ENCODE peak calls at places on chromosomes 7 and 10, in nine cellular contexts. One of them, this sample, is unnamed.

GRCh38 chr10:117007080-117007479 is 2.1 kb upstream of the SHTN1 start:
- DNase-seq in fibroblast of lung: peak; percentile 84
- DNase-seq in pancreas: no peak
- DNase-seq in small intestine: no peak
- DNase-seq in cardiac muscle cell: peak; percentile 73
- DNase-seq in HCT116: peak; percentile 81
- DNase-seq in CD8-positive, alpha-beta memory T cell: no peak
- DNase-seq in SK-N-SH: peak; percentile 19
- DNase-seq in CD8-positive, alpha-beta T cell: no peak
- DNase-seq in this sample: no peak

GRCh38 chr10:113177163-113177935 is 227.3 kb downstream of the TCF7L2 start:
- DNase-seq in fibroblast of lung: no peak
- DNase-seq in pancreas: no peak
- DNase-seq in small intestine: no peak
- DNase-seq in cardiac muscle cell: peak; percentile 22
- DNase-seq in HCT116: no peak
- DNase-seq in CD8-positive, alpha-beta memory T cell: no peak
- DNase-seq in SK-N-SH: no peak
- DNase-seq in CD8-positive, alpha-beta T cell: no peak
- DNase-seq in this sample: no peak

GRCh38 chr7:157027568-157028527 is 17.4 kb upstream of the MNX1 start:
- DNase-seq in fibroblast of lung: no peak
- DNase-seq in pancreas: no peak
- DNase-seq in small intestine: no peak
- DNase-seq in cardiac muscle cell: no peak
- DNase-seq in HCT116: no peak
- DNase-seq in CD8-positive, alpha-beta memory T cell: no peak
- DNase-seq in SK-N-SH: peak; percentile 10
- DNase-seq in CD8-positive, alpha-beta T cell: no peak
- DNase-seq in this sample: no peak

GRCh38 chr7:114086906-114087651 is 168.3 kb upstream of the PPP1R3A start:
- DNase-seq in fibroblast of lung: peak; percentile 43
- DNase-seq in pancreas: peak; percentile 65
- DNase-seq in small intestine: peak; percentile 70
- DNase-seq in cardiac muscle cell: peak; percentile 24
- DNase-seq in HCT116: no peak
- DNase-seq in CD8-positive, alpha-beta memory T cell: no peak
- DNase-seq in SK-N-SH: peak; percentile 33
- DNase-seq in CD8-positive, alpha-beta T cell: no peak
- DNase-seq in this sample: no peak

GRCh38 chr10:119689016-119689564 is 36.8 kb upstream of the INPP5F start:
- DNase-seq in fibroblast of lung: no peak
- DNase-seq in pancreas: no peak
- DNase-seq in small intestine: no peak
- DNase-seq in cardiac muscle cell: no peak
- DNase-seq in HCT116: no peak
- DNase-seq in CD8-positive, alpha-beta memory T cell: no peak
- DNase-seq in SK-N-SH: no peak
- DNase-seq in CD8-positive, alpha-beta T cell: no peak
- DNase-seq in this sample: no peak

GRCh38 chr10:101012525-101013364 is 13.1 kb downstream of the LZTS2 start:
- DNase-seq in fibroblast of lung: peak; percentile 91
- DNase-seq in pancreas: peak; percentile 84
- DNase-seq in small intestine: peak; percentile 88
- DNase-seq in cardiac muscle cell: peak; percentile 94
- DNase-seq in HCT116: peak; percentile 96
- DNase-seq in CD8-positive, alpha-beta memory T cell: peak; percentile 70
- DNase-seq in SK-N-SH: peak; percentile 91
- DNase-seq in CD8-positive, alpha-beta T cell: peak; percentile 75
- DNase-seq in this sample: peak; percentile 51

GRCh38 chr7:36279251-36279925 is 110.3 kb upstream of the ANLN start:
- DNase-seq in fibroblast of lung: peak; percentile 38
- DNase-seq in pancreas: no peak
- DNase-seq in small intestine: no peak
- DNase-seq in cardiac muscle cell: no peak
- DNase-seq in HCT116: no peak
- DNase-seq in CD8-positive, alpha-beta memory T cell: no peak
- DNase-seq in SK-N-SH: no peak
- DNase-seq in CD8-positive, alpha-beta T cell: no peak
- DNase-seq in this sample: no peak

GRCh38 chr7:96952974-96953391 is 52.4 kb upstream of the DLX6 start:
- DNase-seq in fibroblast of lung: peak; percentile 46
- DNase-seq in pancreas: no peak
- DNase-seq in small intestine: no peak
- DNase-seq in cardiac muscle cell: no peak
- DNase-seq in HCT116: no peak
- DNase-seq in CD8-positive, alpha-beta memory T cell: no peak
- DNase-seq in SK-N-SH: no peak
- DNase-seq in CD8-positive, alpha-beta T cell: no peak
- DNase-seq in this sample: no peak

GRCh38 chr10:69383485-69384089 is 33.1 kb downstream of the TACR2 start:
- DNase-seq in fibroblast of lung: peak; percentile 52
- DNase-seq in pancreas: no peak
- DNase-seq in small intestine: no peak
- DNase-seq in cardiac muscle cell: peak; percentile 56
- DNase-seq in HCT116: no peak
- DNase-seq in CD8-positive, alpha-beta memory T cell: no peak
- DNase-seq in SK-N-SH: no peak
- DNase-seq in CD8-positive, alpha-beta T cell: no peak
- DNase-seq in this sample: no peak
- H3K4me1 ChIP-seq in fibroblast of lung: peaks cover 20% of the 10 kb centered on the region
- H3K4me1 ChIP-seq in pancreas: no peaks in the 10 kb centered on the region
- H3K4me1 ChIP-seq in small intestine: no peaks in the 10 kb centered on the region
- H3K4me1 ChIP-seq in cardiac muscle cell: no peaks in the 10 kb centered on the region
- H3K4me1 ChIP-seq in HCT116: no peaks in the 10 kb centered on the region
- H3K4me1 ChIP-seq in CD8-positive, alpha-beta memory T cell: no peaks in the 10 kb centered on the region
- H3K4me1 ChIP-seq in SK-N-SH: peaks cover 17% of the 10 kb centered on the region
- H3K4me1 ChIP-seq in CD8-positive, alpha-beta T cell: no peaks in the 10 kb centered on the region
- H3K4me1 ChIP-seq in this sample: no peaks in the 10 kb centered on the region

GRCh38 chr7:64998865-64999164 is 7.7 kb downstream of the ERV3-1 start:
- DNase-seq in fibroblast of lung: no peak
- DNase-seq in pancreas: no peak
- DNase-seq in small intestine: no peak
- DNase-seq in cardiac muscle cell: no peak
- DNase-seq in HCT116: no peak
- DNase-seq in CD8-positive, alpha-beta memory T cell: no peak
- DNase-seq in SK-N-SH: no peak
- DNase-seq in CD8-positive, alpha-beta T cell: no peak
- DNase-seq in this sample: no peak

GRCh38 chr7:64997164-64997908 is 6.5 kb upstream of the ZNF117 start:
- DNase-seq in fibroblast of lung: no peak
- DNase-seq in pancreas: no peak
- DNase-seq in small intestine: no peak
- DNase-seq in cardiac muscle cell: no peak
- DNase-seq in HCT116: no peak
- DNase-seq in CD8-positive, alpha-beta memory T cell: no peak
- DNase-seq in SK-N-SH: no peak
- DNase-seq in CD8-positive, alpha-beta T cell: no peak
- DNase-seq in this sample: no peak

GRCh38 chr7:65001291-65001814 is 5.1 kb downstream of the ERV3-1 start:
- DNase-seq in fibroblast of lung: peak; percentile 67
- DNase-seq in pancreas: no peak
- DNase-seq in small intestine: no peak
- DNase-seq in cardiac muscle cell: peak; percentile 28
- DNase-seq in HCT116: no peak
- DNase-seq in CD8-positive, alpha-beta memory T cell: no peak
- DNase-seq in SK-N-SH: no peak
- DNase-seq in CD8-positive, alpha-beta T cell: no peak
- DNase-seq in this sample: no peak

GRCh38 chr7:64997927-64998391 is 7.1 kb upstream of the ZNF117 start:
- DNase-seq in fibroblast of lung: peak; percentile 83
- DNase-seq in pancreas: peak; percentile 17
- DNase-seq in small intestine: no peak
- DNase-seq in cardiac muscle cell: peak; percentile 72
- DNase-seq in HCT116: no peak
- DNase-seq in CD8-positive, alpha-beta memory T cell: no peak
- DNase-seq in SK-N-SH: no peak
- DNase-seq in CD8-positive, alpha-beta T cell: no peak
- DNase-seq in this sample: no peak

DNA sequence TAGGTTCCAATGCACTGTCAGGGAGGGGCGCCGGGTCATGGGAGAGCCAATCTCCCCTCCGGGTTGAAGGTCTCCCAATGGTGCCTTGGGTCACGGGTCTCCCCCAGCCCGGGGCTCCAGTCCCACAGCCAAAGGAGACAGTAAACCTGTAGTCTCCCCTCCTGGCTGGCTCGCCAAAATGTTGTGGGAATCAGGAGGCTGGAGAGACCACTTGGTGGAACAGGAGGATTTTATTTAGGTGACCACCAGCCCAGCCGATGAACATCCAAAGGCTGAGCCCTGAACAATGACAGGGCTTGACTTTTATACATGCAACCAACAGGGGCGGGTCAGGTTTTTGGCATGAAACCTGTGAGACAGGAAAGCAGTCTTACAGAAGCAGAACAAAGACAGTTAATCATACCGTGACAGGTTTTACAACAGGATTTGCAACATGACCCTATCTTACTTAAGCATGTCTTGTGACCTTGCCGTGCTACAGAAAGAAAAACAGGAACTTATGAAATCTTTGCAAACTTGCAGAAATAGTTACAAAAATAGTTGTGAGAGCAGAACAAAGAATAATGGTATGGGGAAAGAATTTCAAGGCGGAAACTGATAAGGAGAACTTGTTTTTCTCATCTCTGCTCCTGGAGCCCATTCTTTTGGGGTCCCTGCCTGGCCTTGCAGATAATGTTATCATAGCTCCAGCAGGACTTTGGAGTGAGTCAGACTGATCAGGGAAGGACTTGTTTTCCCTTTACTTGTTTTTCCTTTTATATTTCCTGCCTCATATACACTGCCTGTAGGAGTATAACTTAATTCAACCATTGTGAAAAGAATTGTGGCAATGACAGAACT is 7.1 kb downstream of the ERV3-1 start:
- DNase-seq in fibroblast of lung: peak; percentile 94
- DNase-seq in pancreas: peak; percentile 27
- DNase-seq in small intestine: no peak
- DNase-seq in cardiac muscle cell: peak; percentile 96
- DNase-seq in HCT116: no peak
- DNase-seq in CD8-positive, alpha-beta memory T cell: no peak
- DNase-seq in SK-N-SH: no peak
- DNase-seq in CD8-positive, alpha-beta T cell: no peak
- DNase-seq in this sample: no peak
- H3K9me3 ChIP-seq in fibroblast of lung: no peaks in the 10 kb centered on the region
- H3K9me3 ChIP-seq in pancreas: no peaks in the 10 kb centered on the region
- H3K9me3 ChIP-seq in small intestine: no peaks in the 10 kb centered on the region
- H3K9me3 ChIP-seq in cardiac muscle cell: no peaks in the 10 kb centered on the region
- H3K9me3 ChIP-seq in HCT116: peaks cover 20% of the 10 kb centered on the region
- H3K9me3 ChIP-seq in CD8-positive, alpha-beta memory T cell: peaks cover 37% of the 10 kb centered on the region
- H3K9me3 ChIP-seq in SK-N-SH: no peaks in the 10 kb centered on the region
- H3K9me3 ChIP-seq in CD8-positive, alpha-beta T cell: peaks cover 38% of the 10 kb centered on the region
- H3K9me3 ChIP-seq in this sample: peaks cover 42% of the 10 kb centered on the region

GRCh38 chr7:16693601-16694318 is 47.8 kb downstream of the BZW2 start:
- DNase-seq in fibroblast of lung: no peak
- DNase-seq in pancreas: no peak
- DNase-seq in small intestine: no peak
- DNase-seq in cardiac muscle cell: no peak
- DNase-seq in HCT116: no peak
- DNase-seq in CD8-positive, alpha-beta memory T cell: no peak
- DNase-seq in SK-N-SH: no peak
- DNase-seq in CD8-positive, alpha-beta T cell: no peak
- DNase-seq in this sample: no peak

GRCh38 chr7:16695621-16696237 is 49.7 kb downstream of the BZW2 start:
- DNase-seq in fibroblast of lung: peak; percentile 68
- DNase-seq in pancreas: peak; percentile 48
- DNase-seq in small intestine: peak; percentile 76
- DNase-seq in cardiac muscle cell: peak; percentile 78
- DNase-seq in HCT116: peak; percentile 48
- DNase-seq in CD8-positive, alpha-beta memory T cell: no peak
- DNase-seq in SK-N-SH: peak; percentile 39
- DNase-seq in CD8-positive, alpha-beta T cell: no peak
- DNase-seq in this sample: no peak

GRCh38 chr7:16694806-16695205 is 48.8 kb downstream of the BZW2 start:
- DNase-seq in fibroblast of lung: peak; percentile 55
- DNase-seq in pancreas: no peak
- DNase-seq in small intestine: no peak
- DNase-seq in cardiac muscle cell: no peak
- DNase-seq in HCT116: no peak
- DNase-seq in CD8-positive, alpha-beta memory T cell: no peak
- DNase-seq in SK-N-SH: no peak
- DNase-seq in CD8-positive, alpha-beta T cell: no peak
- DNase-seq in this sample: no peak

GRCh38 chr7:16698200-16698910 is 52.4 kb downstream of the BZW2 start:
- DNase-seq in fibroblast of lung: no peak
- DNase-seq in pancreas: no peak
- DNase-seq in small intestine: no peak
- DNase-seq in cardiac muscle cell: no peak
- DNase-seq in HCT116: no peak
- DNase-seq in CD8-positive, alpha-beta memory T cell: no peak
- DNase-seq in SK-N-SH: no peak
- DNase-seq in CD8-positive, alpha-beta T cell: no peak
- DNase-seq in this sample: no peak

GRCh38 chr7:16697507-16698199 is 51.7 kb downstream of the BZW2 start:
- DNase-seq in fibroblast of lung: peak; percentile 79
- DNase-seq in pancreas: no peak
- DNase-seq in small intestine: no peak
- DNase-seq in cardiac muscle cell: peak; percentile 27
- DNase-seq in HCT116: no peak
- DNase-seq in CD8-positive, alpha-beta memory T cell: no peak
- DNase-seq in SK-N-SH: no peak
- DNase-seq in CD8-positive, alpha-beta T cell: no peak
- DNase-seq in this sample: no peak
- H3K4me1 ChIP-seq in fibroblast of lung: no peaks in the 10 kb centered on the region
- H3K4me1 ChIP-seq in pancreas: no peaks in the 10 kb centered on the region
- H3K4me1 ChIP-seq in small intestine: no peaks in the 10 kb centered on the region
- H3K4me1 ChIP-seq in cardiac muscle cell: no peaks in the 10 kb centered on the region
- H3K4me1 ChIP-seq in HCT116: no peaks in the 10 kb centered on the region
- H3K4me1 ChIP-seq in CD8-positive, alpha-beta memory T cell: no peaks in the 10 kb centered on the region
- H3K4me1 ChIP-seq in SK-N-SH: peaks cover 26% of the 10 kb centered on the region
- H3K4me1 ChIP-seq in CD8-positive, alpha-beta T cell: no peaks in the 10 kb centered on the region
- H3K4me1 ChIP-seq in this sample: no peaks in the 10 kb centered on the region

GRCh38 chr10:29302499-29302898 is 13.6 kb downstream of the LYZL1 start:
- DNase-seq in fibroblast of lung: no peak
- DNase-seq in pancreas: no peak
- DNase-seq in small intestine: no peak
- DNase-seq in cardiac muscle cell: no peak
- DNase-seq in HCT116: no peak
- DNase-seq in CD8-positive, alpha-beta memory T cell: no peak
- DNase-seq in SK-N-SH: no peak
- DNase-seq in CD8-positive, alpha-beta T cell: no peak
- DNase-seq in this sample: no peak

GRCh38 chr10:29301359-29301910 is 12.6 kb downstream of the LYZL1 start:
- DNase-seq in fibroblast of lung: no peak
- DNase-seq in pancreas: no peak
- DNase-seq in small intestine: no peak
- DNase-seq in cardiac muscle cell: no peak
- DNase-seq in HCT116: no peak
- DNase-seq in CD8-positive, alpha-beta memory T cell: no peak
- DNase-seq in SK-N-SH: no peak
- DNase-seq in CD8-positive, alpha-beta T cell: no peak
- DNase-seq in this sample: no peak

GRCh38 chr10:29295813-29296212 is 6.9 kb downstream of the LYZL1 start:
- DNase-seq in fibroblast of lung: no peak
- DNase-seq in pancreas: no peak
- DNase-seq in small intestine: no peak
- DNase-seq in cardiac muscle cell: peak; percentile 40
- DNase-seq in HCT116: no peak
- DNase-seq in CD8-positive, alpha-beta memory T cell: no peak
- DNase-seq in SK-N-SH: no peak
- DNase-seq in CD8-positive, alpha-beta T cell: no peak
- DNase-seq in this sample: no peak

DNA sequence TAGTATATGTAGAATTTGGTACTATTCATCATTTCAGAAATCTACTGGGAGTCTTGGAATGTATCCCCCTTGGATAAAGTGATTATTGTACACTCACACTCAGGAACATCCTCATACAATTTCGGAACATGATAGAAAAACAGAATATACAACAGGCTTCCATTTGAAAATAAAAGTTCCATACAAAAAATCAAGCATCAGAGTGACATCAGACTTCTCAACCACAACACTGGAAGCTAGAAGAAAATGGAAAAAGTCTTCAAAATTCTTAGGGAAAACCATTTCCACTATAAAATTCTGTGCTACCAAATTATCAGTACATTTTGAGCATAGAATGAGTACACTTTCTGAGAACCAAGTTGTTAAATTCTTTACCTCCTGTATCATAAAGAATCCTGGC is 8.8 kb downstream of the LYZL1 start:
- DNase-seq in fibroblast of lung: peak; percentile 24
- DNase-seq in pancreas: no peak
- DNase-seq in small intestine: no peak
- DNase-seq in cardiac muscle cell: peak; percentile 31
- DNase-seq in HCT116: peak; percentile 6
- DNase-seq in CD8-positive, alpha-beta memory T cell: no peak
- DNase-seq in SK-N-SH: no peak
- DNase-seq in CD8-positive, alpha-beta T cell: no peak
- DNase-seq in this sample: no peak
- H3K9me3 ChIP-seq in fibroblast of lung: no peaks in the 10 kb centered on the region
- H3K9me3 ChIP-seq in pancreas: no peaks in the 10 kb centered on the region
- H3K9me3 ChIP-seq in small intestine: no peaks in the 10 kb centered on the region
- H3K9me3 ChIP-seq in cardiac muscle cell: no peaks in the 10 kb centered on the region
- H3K9me3 ChIP-seq in HCT116: peaks cover 6% of the 10 kb centered on the region
- H3K9me3 ChIP-seq in CD8-positive, alpha-beta memory T cell: no peaks in the 10 kb centered on the region
- H3K9me3 ChIP-seq in SK-N-SH: peaks cover 19% of the 10 kb centered on the region
- H3K9me3 ChIP-seq in CD8-positive, alpha-beta T cell: no peaks in the 10 kb centered on the region
- H3K9me3 ChIP-seq in this sample: peaks cover 8% of the 10 kb centered on the region

This sample was measured in CD4-positive, alpha-beta memory T cell.